ENCODE peak calls at places on chromosome 3, in five cellular contexts. A is GM10248; L is WERI-Rb-1; R is stimulated activated CD4-positive, alpha-beta T cell treated with anti-CD3 and anti-CD28 coated beads, Interleukin-1b, Interleukin-23, amount 100 ng/mL, for 1 hour; Q is HepG2. I is an unnamed sample.

GRCh38 chr3:141959921-141960554 is 83.6 kb downstream of the ATP1B3 start:
- DNase-seq in Q (no peak), R (no peak), L (no peak), A (no peak), I (no peak)

GRCh38 chr3:23376516-23377248 is 173.6 kb downstream of the UBE2E2 start:
- DNase-seq in L (no peak), R (no peak), Q (no peak), A (no peak), I (no peak)

GRCh38 chr3:134799393-134799792 is 4.3 kb downstream of the EPHB1 start:
- DNase-seq in Q (no peak), R (no peak), L (no peak), A (no peak), I (peak)

GRCh38 chr3:79329154-79329553 is 438.6 kb downstream of the ROBO1 start:
- DNase-seq in L (no peak), Q (no peak), A (no peak), R (no peak), I (no peak)

GRCh38 chr3:11853450-11853849 is 6.8 kb upstream of the TAMM41 start:
- DNase-seq in Q (no peak), R (no peak), A (no peak), L (no peak), I (no peak)

GRCh38 chr3:138114431-138114918 is 933 bp downstream of the DZIP1L start:
- DNase-seq in A (no peak), Q (peak), R (no peak), L (peak), I (no peak)

GRCh38 chr3:170372190-170372879 is 14.8 kb downstream of the SKIL start:
- DNase-seq in A (no peak), L (no peak), R (no peak), Q (no peak), I (no peak)

GRCh38 chr3:31721709-31722108 is 189.0 kb downstream of the STT3B start:
- DNase-seq in Q (peak), R (no peak), L (no peak), A (no peak), I (no peak)

GRCh38 chr3:120762575-120762974 is 20.0 kb downstream of the GTF2E1 start:
- DNase-seq in Q (no peak), A (no peak), L (no peak), R (no peak), I (no peak)

GRCh38 chr3:133527306-133527705 is 46.2 kb upstream of the CDV3 start:
- DNase-seq in A (no peak), Q (no peak), R (no peak), L (no peak), I (no peak)

GRCh38 chr3:40780801-40781406 is 256.1 kb downstream of the ZNF621 start:
- DNase-seq in R (no peak), L (no peak), Q (no peak), A (no peak), I (peak)

I was measured in psoas muscle.